ENCODE peak calls at places on chromosome 15, in five cellular contexts. N is K562, O is H1, T is HCT116, K is GM12878. X is an unnamed sample.

GRCh38 chr15:38627684-38628277 is 63.2 kb upstream of the RASGRP1 start:
- DNase-seq in K (no peak), N (peak; percentile 80), T (no peak), O (no peak), X (no peak)

GRCh38 chr15:98807262-98807661 is 158.9 kb downstream of the IGF1R start:
- DNase-seq in N (no peak), O (no peak), T (no peak), K (no peak), X (no peak)

GRCh38 chr15:53634517-53635106 is 124.9 kb downstream of the WDR72 start:
- DNase-seq in O (no peak), N (no peak), T (no peak), K (no peak), X (no peak)

GRCh38 chr15:74343127-74343796 is 24.2 kb downstream of the CYP11A1 start:
- DNase-seq in N (no peak), K (no peak), T (no peak), O (no peak), X (no peak)

GRCh38 chr15:47750030-47750739 is 32.9 kb downstream of the SEMA6D start:
- DNase-seq in T (no peak), N (no peak), O (no peak), K (no peak), X (no peak)

GRCh38 chr15:101391981-101392566 is 97.0 kb upstream of the SNRPA1 start:
- DNase-seq in K (peak; percentile 2), T (no peak), O (no peak), N (no peak), X (no peak)

GRCh38 chr15:58065011-58065444 is 483 bp downstream of the ALDH1A2 start:
- DNase-seq in K (no peak), T (no peak), N (peak; percentile 69), O (peak; percentile 65), X (no peak)

GRCh38 chr15:85828026-85828597 is 33.4 kb upstream of the KLHL25 start:
- DNase-seq in O (no peak), T (no peak), K (no peak), N (no peak), X (no peak)

GRCh38 chr15:65066635-65067333 is 1.0 kb downstream of the RASL12 start:
- DNase-seq in N (no peak), K (no peak), O (no peak), T (no peak), X (no peak)

GRCh38 chr15:86611392-86612040 is 531.8 kb downstream of the AGBL1 start:
- DNase-seq in K (no peak), O (no peak), N (no peak), T (no peak), X (no peak)

GRCh38 chr15:74345051-74345450 is 22.4 kb downstream of the CYP11A1 start:
- DNase-seq in O (no peak), K (no peak), N (no peak), T (no peak), X (no peak)

GRCh38 chr15:85024509-85025336 is 43.1 kb downstream of the PDE8A start:
- DNase-seq in T (no peak), O (no peak), N (peak; percentile 41), K (no peak), X (peak; percentile 46)

GRCh38 chr15:100713163-100713867 is 110.9 kb downstream of the ASB7 start:
- DNase-seq in O (no peak), N (no peak), T (peak; percentile 93), K (no peak), X (peak; percentile 72)

GRCh38 chr15:39685999-39686613 is 96.5 kb downstream of the FSIP1 start:
- DNase-seq in K (no peak), T (peak; percentile 37), O (no peak), N (peak; percentile 78), X (peak; percentile 43)

GRCh38 chr15:40398413-40398873 is 7.2 kb upstream of the IVD start:
- DNase-seq in K (peak; percentile 58), T (no peak), N (no peak), O (no peak), X (no peak)

GRCh38 chr15:93244691-93245615 is 155.9 kb upstream of the RGMA start:
- DNase-seq in N (no peak), K (no peak), O (no peak), T (no peak), X (no peak)

GRCh38 chr15:41979493-41980266 is 7.3 kb upstream of the EHD4 start:
- DNase-seq in N (peak; percentile 60), K (no peak), O (no peak), T (no peak), X (no peak)

GRCh38 chr15:29364429-29365078 is 94.9 kb upstream of the NSMCE3 start:
- DNase-seq in K (no peak), T (no peak), O (no peak), N (peak; percentile 13), X (peak; percentile 4)

GRCh38 chr15:34582461-34583357 is 742 bp downstream of the GOLGA8B start:
- DNase-seq in N (peak; percentile 56), O (peak; percentile 61), T (peak; percentile 2), K (no peak), X (no peak)

GRCh38 chr15:56608140-56608778 is 125.0 kb downstream of the ZNF280D start:
- DNase-seq in N (no peak), O (no peak), T (no peak), K (peak; percentile 66), X (no peak)

DNA sequence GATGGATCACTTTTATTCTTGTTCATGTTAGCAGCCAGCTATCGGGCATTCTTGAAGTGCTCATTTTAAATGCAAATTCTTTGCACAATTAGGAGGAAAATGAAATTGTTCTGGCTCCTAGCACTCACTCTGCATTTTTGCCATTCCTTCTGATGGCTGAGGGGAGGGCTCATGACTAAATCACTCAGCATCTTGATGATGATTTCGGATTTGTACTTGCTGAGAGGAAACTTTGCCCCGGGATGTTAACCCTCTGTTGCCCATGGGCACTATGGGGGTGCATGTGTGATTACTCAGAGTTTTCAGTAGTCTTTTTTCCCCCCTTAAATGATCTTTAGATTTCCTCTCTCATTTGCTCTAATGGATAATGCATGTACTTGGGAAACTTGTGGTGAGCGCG is 299.6 kb upstream of the C2CD4B start:
- DNase-seq in T (no peak), K (no peak), O (no peak), N (no peak), X (no peak)
- TF ChIP-seq SIN3A in T (no peak), K (no peak), O (no peak), N (no peak), X (no peak)

DNA sequence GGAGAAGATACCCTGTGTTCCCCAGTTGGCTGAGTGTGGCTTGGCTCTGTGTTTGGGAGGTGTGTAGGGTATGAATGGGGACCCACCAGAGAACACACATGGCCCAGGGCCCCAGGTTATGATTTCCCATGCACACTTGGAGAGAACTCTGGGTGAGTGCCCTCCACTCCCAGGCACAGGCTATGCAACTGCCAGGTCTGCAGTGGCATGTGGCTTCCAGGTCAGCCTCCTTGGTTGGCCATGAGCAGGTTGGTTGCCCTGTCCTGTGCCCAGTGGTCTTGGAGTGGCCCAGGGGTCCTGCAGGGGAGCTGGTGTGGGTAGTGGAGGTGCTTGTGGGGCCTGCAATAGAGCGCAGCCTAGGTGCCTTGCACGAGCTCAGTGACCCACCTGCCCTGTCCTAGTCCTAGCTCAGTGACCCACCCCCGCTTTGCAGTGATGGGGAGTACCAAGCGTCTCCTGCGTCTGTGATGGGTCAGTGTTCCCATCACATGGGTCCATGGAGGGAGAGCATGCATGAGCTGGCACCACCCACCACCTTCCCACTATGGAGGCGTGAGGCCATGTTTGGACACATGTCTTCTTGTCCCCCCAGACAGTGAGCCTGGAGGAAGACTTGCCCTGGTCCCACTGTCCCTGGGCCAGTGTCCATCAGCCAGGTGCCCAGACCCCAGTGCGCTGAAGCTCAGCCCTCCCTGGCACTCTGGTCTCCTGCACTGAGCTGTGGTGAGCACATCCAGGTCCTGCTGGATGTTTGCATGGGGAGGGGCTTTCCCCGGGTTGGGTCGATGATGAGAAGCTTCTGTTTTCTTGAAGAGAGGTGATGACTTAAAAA is 217.3 kb downstream of the SNRPN start:
- DNase-seq in O (no peak), T (no peak), K (no peak), N (no peak), X (no peak)
- TF ChIP-seq CEBPB in O (no peak), T (no peak), K (no peak), N (no peak), X (no peak)

DNA sequence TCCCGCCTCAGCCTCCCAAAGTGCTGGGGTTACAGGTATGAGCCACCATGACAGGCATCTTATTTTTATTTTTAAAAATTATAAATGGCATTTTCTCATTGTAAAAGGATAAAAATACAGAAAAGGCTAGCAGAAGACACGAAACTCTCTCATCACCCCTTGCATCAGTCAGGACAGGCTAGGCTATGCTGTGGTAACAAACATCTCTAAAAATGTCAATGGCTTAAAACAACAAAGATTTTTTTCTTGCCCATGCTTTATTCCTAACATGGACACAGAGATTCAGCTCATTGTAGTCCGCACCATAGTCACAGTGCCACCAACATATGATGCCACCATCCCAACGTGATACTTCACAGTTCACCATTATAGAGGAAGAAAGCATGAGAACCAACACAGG is 34.0 kb upstream of the SEMA4B start:
- DNase-seq in O (no peak), N (no peak), K (no peak), T (no peak), X (no peak)
- TF ChIP-seq SIN3A in O (no peak), N (no peak), K (no peak), T (no peak), X (no peak)

DNA sequence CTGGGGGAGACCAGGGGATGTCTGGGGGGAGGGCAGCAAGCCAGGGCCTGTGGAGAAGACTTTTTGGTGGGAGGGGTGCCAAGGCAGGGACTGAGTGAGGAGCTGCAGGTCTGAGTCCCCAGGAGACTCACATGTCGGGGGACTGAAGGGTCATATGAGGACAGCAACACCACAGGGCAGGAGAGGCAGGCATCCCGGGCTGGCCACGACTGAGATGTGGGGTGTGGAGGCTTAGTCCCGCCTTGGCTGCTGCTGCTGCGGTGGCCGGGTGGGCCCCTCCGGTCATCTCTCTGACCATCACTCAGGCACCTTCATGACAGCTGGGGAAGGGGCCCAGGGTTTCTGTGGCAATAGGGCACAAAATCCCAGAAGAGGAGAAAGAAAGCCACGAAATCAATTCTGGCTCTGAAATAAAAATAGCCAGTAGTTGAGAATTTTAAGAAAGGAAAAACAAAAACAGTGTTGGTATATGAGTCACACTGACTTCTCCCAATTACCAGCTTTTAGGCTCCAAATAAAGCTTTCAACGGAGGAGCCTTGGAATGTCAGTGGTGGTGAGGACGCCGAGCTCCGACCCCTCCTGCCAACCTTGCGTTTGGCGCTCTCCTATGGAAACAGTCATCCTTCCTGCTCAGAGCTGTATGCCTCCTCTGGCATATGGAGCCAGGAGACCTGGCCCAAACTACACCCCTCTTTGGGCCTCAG is 52.9 kb upstream of the ITGA11 start:
- DNase-seq in K (no peak), T (no peak), N (no peak), O (no peak), X (no peak)
- TF ChIP-seq CEBPB in K (no peak), T (no peak), N (no peak), O (no peak), X (no peak)

GRCh38 chr15:59736181-59736580 is 47.1 kb upstream of the BNIP2 start:
- DNase-seq in N (no peak), O (no peak), T (no peak), K (no peak), X (no peak)
- TF ChIP-seq SIN3A in N (no peak), O (no peak), T (no peak), K (no peak), X (no peak)

X was measured in HepG2.